ENCODE peak calls at places on chromosomes 13 and 19, in eight cellular contexts. One of them, this sample, is unnamed.

GRCh38 chr13:36193151-36193855 is 21.1 kb downstream of the SOHLH2 start:
- DNase-seq in AG10803: peak
- DNase-seq in cardiac muscle cell: peak
- DNase-seq in AG09309: peak
- DNase-seq in RWPE2: no peak
- DNase-seq in coronary artery: no peak
- DNase-seq in endodermal cell: no peak
- DNase-seq in AG04450: no peak
- DNase-seq in this sample: no peak

GRCh38 chr13:95235944-95236343 is 65.3 kb downstream of the ABCC4 start:
- DNase-seq in AG10803: no peak
- DNase-seq in cardiac muscle cell: no peak
- DNase-seq in AG09309: no peak
- DNase-seq in RWPE2: no peak
- DNase-seq in coronary artery: no peak
- DNase-seq in endodermal cell: no peak
- DNase-seq in AG04450: no peak
- DNase-seq in this sample: no peak

GRCh38 chr19:4016903-4017638 is 9.5 kb downstream of the PIAS4 start:
- DNase-seq in AG10803: no peak
- DNase-seq in cardiac muscle cell: no peak
- DNase-seq in AG09309: no peak
- DNase-seq in RWPE2: no peak
- DNase-seq in coronary artery: peak
- DNase-seq in endodermal cell: no peak
- DNase-seq in AG04450: no peak
- DNase-seq in this sample: no peak

GRCh38 chr13:93244918-93245280 is 18.3 kb downstream of the GPC6 start:
- DNase-seq in AG10803: peak
- DNase-seq in cardiac muscle cell: peak
- DNase-seq in AG09309: no peak
- DNase-seq in RWPE2: no peak
- DNase-seq in coronary artery: no peak
- DNase-seq in endodermal cell: no peak
- DNase-seq in AG04450: no peak
- DNase-seq in this sample: no peak

GRCh38 chr19:33125929-33126388 is 6.0 kb upstream of the WDR88 start:
- DNase-seq in AG10803: peak
- DNase-seq in cardiac muscle cell: peak
- DNase-seq in AG09309: peak
- DNase-seq in RWPE2: no peak
- DNase-seq in coronary artery: no peak
- DNase-seq in endodermal cell: peak
- DNase-seq in AG04450: peak
- DNase-seq in this sample: peak

GRCh38 chr19:52962394-52963228 is at the start of gene ZNF816:
- DNase-seq in AG10803: peak
- DNase-seq in cardiac muscle cell: peak
- DNase-seq in AG09309: peak
- DNase-seq in RWPE2: peak
- DNase-seq in coronary artery: peak
- DNase-seq in endodermal cell: peak
- DNase-seq in AG04450: peak
- DNase-seq in this sample: peak

GRCh38 chr19:53600217-53600616 is 31.6 kb upstream of the DPRX start:
- DNase-seq in AG10803: no peak
- DNase-seq in cardiac muscle cell: no peak
- DNase-seq in AG09309: no peak
- DNase-seq in RWPE2: no peak
- DNase-seq in coronary artery: no peak
- DNase-seq in endodermal cell: no peak
- DNase-seq in AG04450: no peak
- DNase-seq in this sample: no peak

GRCh38 chr13:98997738-98998641 is 20.1 kb upstream of the DOCK9 start:
- DNase-seq in AG10803: peak
- DNase-seq in cardiac muscle cell: no peak
- DNase-seq in AG09309: no peak
- DNase-seq in RWPE2: peak
- DNase-seq in coronary artery: no peak
- DNase-seq in endodermal cell: peak
- DNase-seq in AG04450: no peak
- DNase-seq in this sample: no peak

GRCh38 chr13:103335226-103335625 is 269.0 kb upstream of the SLC10A2 start:
- DNase-seq in AG10803: no peak
- DNase-seq in cardiac muscle cell: no peak
- DNase-seq in AG09309: no peak
- DNase-seq in RWPE2: no peak
- DNase-seq in coronary artery: no peak
- DNase-seq in endodermal cell: no peak
- DNase-seq in AG04450: no peak
- DNase-seq in this sample: no peak

GRCh38 chr13:109368230-109368629 is 418.2 kb downstream of the IRS2 start:
- DNase-seq in AG10803: no peak
- DNase-seq in cardiac muscle cell: no peak
- DNase-seq in AG09309: no peak
- DNase-seq in RWPE2: no peak
- DNase-seq in coronary artery: no peak
- DNase-seq in endodermal cell: no peak
- DNase-seq in AG04450: no peak
- DNase-seq in this sample: no peak

GRCh38 chr13:107421028-107421427 is 794.3 kb downstream of the LIG4 start:
- DNase-seq in AG10803: no peak
- DNase-seq in cardiac muscle cell: peak
- DNase-seq in AG09309: no peak
- DNase-seq in RWPE2: no peak
- DNase-seq in coronary artery: no peak
- DNase-seq in endodermal cell: no peak
- DNase-seq in AG04450: peak
- DNase-seq in this sample: no peak

GRCh38 chr13:24040835-24041234 is 119.7 kb upstream of the SPATA13 start:
- DNase-seq in AG10803: no peak
- DNase-seq in cardiac muscle cell: peak
- DNase-seq in AG09309: no peak
- DNase-seq in RWPE2: no peak
- DNase-seq in coronary artery: no peak
- DNase-seq in endodermal cell: no peak
- DNase-seq in AG04450: no peak
- DNase-seq in this sample: no peak

GRCh38 chr13:41603917-41604316 is 146.6 kb downstream of the RGCC start:
- DNase-seq in AG10803: peak
- DNase-seq in cardiac muscle cell: peak
- DNase-seq in AG09309: no peak
- DNase-seq in RWPE2: no peak
- DNase-seq in coronary artery: no peak
- DNase-seq in endodermal cell: no peak
- DNase-seq in AG04450: no peak
- DNase-seq in this sample: peak

GRCh38 chr19:50759886-50760285 is 10.4 kb upstream of the GPR32 start:
- DNase-seq in AG10803: peak
- DNase-seq in cardiac muscle cell: peak
- DNase-seq in AG09309: no peak
- DNase-seq in RWPE2: no peak
- DNase-seq in coronary artery: no peak
- DNase-seq in endodermal cell: no peak
- DNase-seq in AG04450: no peak
- DNase-seq in this sample: no peak

GRCh38 chr13:20489185-20489820 is 36.4 kb downstream of the CRYL1 start:
- DNase-seq in AG10803: no peak
- DNase-seq in cardiac muscle cell: no peak
- DNase-seq in AG09309: no peak
- DNase-seq in RWPE2: no peak
- DNase-seq in coronary artery: no peak
- DNase-seq in endodermal cell: peak
- DNase-seq in AG04450: no peak
- DNase-seq in this sample: peak

GRCh38 chr19:10431943-10432735 is 11.8 kb downstream of the PDE4A start:
- DNase-seq in AG10803: peak
- DNase-seq in cardiac muscle cell: peak
- DNase-seq in AG09309: no peak
- DNase-seq in RWPE2: no peak
- DNase-seq in coronary artery: no peak
- DNase-seq in endodermal cell: peak
- DNase-seq in AG04450: no peak
- DNase-seq in this sample: peak

GRCh38 chr13:100520936-100521765 is 67.4 kb downstream of the GGACT start:
- DNase-seq in AG10803: no peak
- DNase-seq in cardiac muscle cell: no peak
- DNase-seq in AG09309: no peak
- DNase-seq in RWPE2: no peak
- DNase-seq in coronary artery: no peak
- DNase-seq in endodermal cell: peak
- DNase-seq in AG04450: no peak
- DNase-seq in this sample: no peak

GRCh38 chr13:34555988-34556387 is 386.1 kb upstream of the NBEA start:
- DNase-seq in AG10803: no peak
- DNase-seq in cardiac muscle cell: peak
- DNase-seq in AG09309: no peak
- DNase-seq in RWPE2: no peak
- DNase-seq in coronary artery: no peak
- DNase-seq in endodermal cell: no peak
- DNase-seq in AG04450: no peak
- DNase-seq in this sample: no peak

GRCh38 chr13:29847501-29847983 is 2.9 kb downstream of the UBL3 start:
- DNase-seq in AG10803: peak
- DNase-seq in cardiac muscle cell: peak
- DNase-seq in AG09309: no peak
- DNase-seq in RWPE2: no peak
- DNase-seq in coronary artery: no peak
- DNase-seq in endodermal cell: no peak
- DNase-seq in AG04450: no peak
- DNase-seq in this sample: no peak

GRCh38 chr19:510606-511100 is 3.4 kb downstream of the TPGS1 start:
- DNase-seq in AG10803: peak
- DNase-seq in cardiac muscle cell: peak
- DNase-seq in AG09309: no peak
- DNase-seq in RWPE2: no peak
- DNase-seq in coronary artery: no peak
- DNase-seq in endodermal cell: peak
- DNase-seq in AG04450: peak
- DNase-seq in this sample: no peak
- H3K4me3 ChIP-seq in AG10803: no peak
- H3K4me3 ChIP-seq in cardiac muscle cell: no peak
- H3K4me3 ChIP-seq in AG09309: no peak
- H3K4me3 ChIP-seq in RWPE2: no peak
- H3K4me3 ChIP-seq in coronary artery: peak
- H3K4me3 ChIP-seq in endodermal cell: no peak
- H3K4me3 ChIP-seq in AG04450: no peak
- H3K4me3 ChIP-seq in this sample: no peak

GRCh38 chr13:101627556-101627943 is 175.1 kb downstream of the ITGBL1 start:
- DNase-seq in AG10803: no peak
- DNase-seq in cardiac muscle cell: no peak
- DNase-seq in AG09309: no peak
- DNase-seq in RWPE2: no peak
- DNase-seq in coronary artery: no peak
- DNase-seq in endodermal cell: no peak
- DNase-seq in AG04450: no peak
- DNase-seq in this sample: no peak
- H3K4me3 ChIP-seq in AG10803: peak
- H3K4me3 ChIP-seq in cardiac muscle cell: no peak
- H3K4me3 ChIP-seq in AG09309: peak
- H3K4me3 ChIP-seq in RWPE2: no peak
- H3K4me3 ChIP-seq in coronary artery: peak
- H3K4me3 ChIP-seq in endodermal cell: no peak
- H3K4me3 ChIP-seq in AG04450: peak
- H3K4me3 ChIP-seq in this sample: no peak

GRCh38 chr13:113491982-113492381 is 1.5 kb upstream of the DCUN1D2 start:
- DNase-seq in AG10803: no peak
- DNase-seq in cardiac muscle cell: no peak
- DNase-seq in AG09309: no peak
- DNase-seq in RWPE2: no peak
- DNase-seq in coronary artery: no peak
- DNase-seq in endodermal cell: no peak
- DNase-seq in AG04450: no peak
- DNase-seq in this sample: no peak

GRCh38 chr13:113490496-113491417 is at the start of gene DCUN1D2:
- DNase-seq in AG10803: peak
- DNase-seq in cardiac muscle cell: peak
- DNase-seq in AG09309: peak
- DNase-seq in RWPE2: peak
- DNase-seq in coronary artery: peak
- DNase-seq in endodermal cell: peak
- DNase-seq in AG04450: peak
- DNase-seq in this sample: peak

GRCh38 chr13:113491418-113491883 is 940 bp upstream of the DCUN1D2 start:
- DNase-seq in AG10803: peak
- DNase-seq in cardiac muscle cell: peak
- DNase-seq in AG09309: no peak
- DNase-seq in RWPE2: no peak
- DNase-seq in coronary artery: no peak
- DNase-seq in endodermal cell: peak
- DNase-seq in AG04450: no peak
- DNase-seq in this sample: no peak

GRCh38 chr13:113495494-113496251 is 5.2 kb upstream of the DCUN1D2 start:
- DNase-seq in AG10803: no peak
- DNase-seq in cardiac muscle cell: peak
- DNase-seq in AG09309: no peak
- DNase-seq in RWPE2: no peak
- DNase-seq in coronary artery: no peak
- DNase-seq in endodermal cell: peak
- DNase-seq in AG04450: no peak
- DNase-seq in this sample: no peak

DNA sequence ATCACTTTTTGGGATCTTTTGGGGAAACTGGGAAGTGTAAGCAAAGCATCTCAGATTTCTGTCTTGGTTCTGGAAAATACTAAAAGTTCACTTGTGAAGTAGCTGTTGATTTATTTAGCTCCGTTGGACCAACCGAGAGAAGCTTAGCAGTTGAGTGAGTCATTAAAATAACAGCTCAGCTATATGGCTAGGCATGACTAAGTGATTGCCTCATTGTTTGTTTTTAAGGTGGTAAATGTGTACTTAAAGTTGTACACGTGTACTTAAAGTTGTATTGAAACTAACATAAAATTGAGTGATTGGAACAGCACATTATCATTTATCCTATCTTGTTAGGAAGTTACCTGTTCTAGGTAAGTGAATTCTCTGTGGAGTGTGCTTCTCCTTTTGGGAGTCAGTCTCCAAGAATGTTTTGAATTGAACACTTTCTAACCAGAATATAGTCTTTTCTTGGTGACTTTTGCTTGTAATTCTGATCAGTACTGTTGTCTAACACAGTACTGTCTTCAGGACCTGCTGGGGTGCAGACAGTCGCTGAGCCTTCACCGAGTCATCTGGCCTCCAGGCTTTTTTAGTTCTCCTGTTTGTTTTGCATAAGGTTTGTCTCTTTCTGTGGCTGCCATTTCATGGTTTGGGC is 2.9 kb upstream of the DCUN1D2 start:
- DNase-seq in AG10803: peak
- DNase-seq in cardiac muscle cell: peak
- DNase-seq in AG09309: peak
- DNase-seq in RWPE2: no peak
- DNase-seq in coronary artery: no peak
- DNase-seq in endodermal cell: no peak
- DNase-seq in AG04450: peak
- DNase-seq in this sample: no peak
- H3K4me3 ChIP-seq in AG10803: peak
- H3K4me3 ChIP-seq in cardiac muscle cell: no peak
- H3K4me3 ChIP-seq in AG09309: peak
- H3K4me3 ChIP-seq in RWPE2: peak
- H3K4me3 ChIP-seq in coronary artery: peak
- H3K4me3 ChIP-seq in endodermal cell: peak
- H3K4me3 ChIP-seq in AG04450: peak
- H3K4me3 ChIP-seq in this sample: no peak

GRCh38 chr19:2268480-2268830 is 12.2 kb upstream of the JSRP1 start:
- DNase-seq in AG10803: no peak
- DNase-seq in cardiac muscle cell: no peak
- DNase-seq in AG09309: no peak
- DNase-seq in RWPE2: no peak
- DNase-seq in coronary artery: no peak
- DNase-seq in endodermal cell: no peak
- DNase-seq in AG04450: no peak
- DNase-seq in this sample: no peak
- H3K4me3 ChIP-seq in AG10803: peak
- H3K4me3 ChIP-seq in cardiac muscle cell: peak
- H3K4me3 ChIP-seq in AG09309: no peak
- H3K4me3 ChIP-seq in RWPE2: peak
- H3K4me3 ChIP-seq in coronary artery: peak
- H3K4me3 ChIP-seq in endodermal cell: peak
- H3K4me3 ChIP-seq in AG04450: no peak
- H3K4me3 ChIP-seq in this sample: peak

This sample was measured in gastrocnemius medialis.